ENCODE peak calls at places on chromosome 22, in nine cellular contexts. H is stimulated activated CD8-positive, alpha-beta memory T cell treated with anti-CD3 and anti-CD28 coated beads, Interleukin-15, amount 100 ng/mL, for 4 hours; P is transverse colon; Q is effector memory CD8-positive, alpha-beta T cell; E is putamen; Y is central memory CD8-positive, alpha-beta T cell; J is stimulated activated CD4-positive, alpha-beta T cell treated with anti-CD3 and anti-CD28 coated beads, TNF-alpha, amount 100 ng/mL, for 24 hours; V is activated CD4-positive, CD25-positive, alpha-beta regulatory T cell; B is WERI-Rb-1. I is an unnamed sample.

GRCh38 chr22:31107206-31108118 is at the start of gene SELENOM:
- DNase-seq in H (peak; percentile 70), P (peak; percentile 98), Q (peak; percentile 77), E (peak; percentile 92), Y (peak; percentile 70), J (peak; percentile 71), V (peak; percentile 82), B (peak; percentile 84), I (peak; percentile 99)

GRCh38 chr22:37898441-37899181 is 7.5 kb upstream of the MICALL1 start:
- DNase-seq in H (no peak), P (no peak), Q (no peak), E (peak; percentile 79), Y (no peak), J (no peak), V (no peak), B (no peak), I (peak; percentile 88)

GRCh38 chr22:25076281-25076680 is 123.4 kb upstream of the CRYBB3 start:
- DNase-seq in H (peak; percentile 40), P (no peak), Q (peak; percentile 42), E (no peak), Y (peak; percentile 33), J (no peak), V (no peak), B (peak; percentile 56), I (no peak)

GRCh38 chr22:22342697-22343602 is 98.4 kb downstream of the VPREB1 start:
- DNase-seq in H (peak; percentile 36), P (peak; percentile 86), Q (peak; percentile 64), E (no peak), Y (peak; percentile 26), J (peak; percentile 43), V (peak; percentile 43), B (peak; percentile 87), I (peak; percentile 90)

GRCh38 chr22:30370681-30371080 is 13.9 kb downstream of the CCDC157 start:
- DNase-seq in H (no peak), P (no peak), Q (no peak), E (no peak), Y (no peak), J (no peak), V (no peak), B (no peak), I (no peak)

GRCh38 chr22:45731041-45731797 is 59.6 kb downstream of the ATXN10 start:
- DNase-seq in H (no peak), P (peak; percentile 16), Q (no peak), E (no peak), Y (no peak), J (no peak), V (no peak), B (no peak), I (no peak)

GRCh38 chr22:50441428-50441993 is 33.3 kb downstream of the SBF1 start:
- DNase-seq in H (no peak), P (no peak), Q (no peak), E (no peak), Y (no peak), J (no peak), V (no peak), B (no peak), I (peak; percentile 17)

GRCh38 chr22:27151407-27151806 is 494.0 kb downstream of the MIAT start:
- DNase-seq in H (no peak), P (no peak), Q (no peak), E (no peak), Y (no peak), J (no peak), V (no peak), B (peak; percentile 17), I (no peak)

GRCh38 chr22:36369004-36369921 is 18.5 kb downstream of the MYH9 start:
- DNase-seq in H (peak; percentile 63), P (no peak), Q (no peak), E (no peak), Y (no peak), J (no peak), V (no peak), B (no peak), I (peak; percentile 16)

GRCh38 chr22:35014812-35015211 is 51.1 kb upstream of the ISX start:
- DNase-seq in H (no peak), P (no peak), Q (no peak), E (no peak), Y (no peak), J (no peak), V (no peak), B (no peak), I (no peak)

GRCh38 chr22:47367993-47368945 is 605.8 kb downstream of the TBC1D22A start:
- DNase-seq in H (no peak), P (no peak), Q (no peak), E (no peak), Y (no peak), J (no peak), V (no peak), B (peak; percentile 3), I (no peak)

GRCh38 chr22:43159484-43160178 is 8.3 kb downstream of the TSPO start:
- DNase-seq in H (no peak), P (peak; percentile 92), Q (no peak), E (no peak), Y (no peak), J (no peak), V (no peak), B (peak; percentile 30), I (peak; percentile 62)

GRCh38 chr22:42431401-42432019 is 693 bp downstream of the NFAM1 start:
- DNase-seq in H (no peak), P (no peak), Q (no peak), E (no peak), Y (no peak), J (no peak), V (no peak), B (no peak), I (no peak)

GRCh38 chr22:19723165-19723989 is at the start of gene GP1BB:
- DNase-seq in H (no peak), P (peak; percentile 37), Q (no peak), E (no peak), Y (no peak), J (no peak), V (no peak), B (no peak), I (peak; percentile 43)

GRCh38 chr22:50272103-50272782 is 2.1 kb upstream of the MAPK11 start:
- DNase-seq in H (no peak), P (no peak), Q (no peak), E (no peak), Y (no peak), J (no peak), V (no peak), B (peak; percentile 35), I (no peak)

GRCh38 chr22:37162221-37163095 is 12.7 kb upstream of the IL2RB start:
- DNase-seq in H (peak; percentile 68), P (peak; percentile 49), Q (peak; percentile 78), E (no peak), Y (peak; percentile 73), J (peak; percentile 76), V (peak; percentile 53), B (no peak), I (no peak)

GRCh38 chr22:37197451-37198289 is 9.6 kb upstream of the C1QTNF6 start:
- DNase-seq in H (no peak), P (peak; percentile 72), Q (no peak), E (no peak), Y (no peak), J (no peak), V (no peak), B (no peak), I (peak; percentile 58)

GRCh38 chr22:40463727-40464126 is 93.3 kb downstream of the SGSM3 start:
- DNase-seq in H (no peak), P (no peak), Q (no peak), E (no peak), Y (no peak), J (no peak), V (no peak), B (no peak), I (no peak)

GRCh38 chr22:45200862-45201511 is 37.3 kb downstream of the NUP50 start:
- DNase-seq in H (no peak), P (no peak), Q (no peak), E (no peak), Y (no peak), J (no peak), V (no peak), B (no peak), I (no peak)

GRCh38 chr22:23192133-23192532 is 11.8 kb downstream of the BCR start:
- DNase-seq in H (no peak), P (no peak), Q (no peak), E (no peak), Y (no peak), J (no peak), V (no peak), B (peak; percentile 95), I (peak; percentile 78)

GRCh38 chr22:17866621-17867020 is 92.4 kb upstream of the BID start:
- DNase-seq in H (no peak), P (no peak), Q (no peak), E (peak; percentile 58), Y (no peak), J (no peak), V (no peak), B (no peak), I (no peak)

GRCh38 chr22:20783844-20784723 is 10.2 kb downstream of the SERPIND1 start:
- DNase-seq in H (no peak), P (peak; percentile 31), Q (peak; percentile 45), E (peak; percentile 43), Y (no peak), J (peak; percentile 13), V (peak; percentile 9), B (peak; percentile 58), I (peak; percentile 57)

GRCh38 chr22:20155330-20156041 is 4.6 kb upstream of the CCDC188 start:
- DNase-seq in H (no peak), P (no peak), Q (no peak), E (peak; percentile 71), Y (no peak), J (no peak), V (no peak), B (no peak), I (peak; percentile 38)

GRCh38 chr22:36160499-36160942 is at the start of gene APOL3:
- DNase-seq in H (no peak), P (peak; percentile 79), Q (peak; percentile 53), E (no peak), Y (peak; percentile 37), J (no peak), V (peak; percentile 16), B (no peak), I (peak; percentile 71)

GRCh38 chr22:28808716-28809355 is 8.5 kb upstream of the XBP1 start:
- DNase-seq in H (no peak), P (no peak), Q (no peak), E (no peak), Y (no peak), J (no peak), V (no peak), B (no peak), I (no peak)

GRCh38 chr22:49263101-49263500 is 564.6 kb downstream of the BRD1 start:
- DNase-seq in H (no peak), P (no peak), Q (no peak), E (no peak), Y (no peak), J (no peak), V (no peak), B (no peak), I (no peak)

GRCh38 chr22:49847751-49848689 is 5.6 kb upstream of the ZBED4 start:
- DNase-seq in H (no peak), P (peak; percentile 37), Q (no peak), E (no peak), Y (no peak), J (no peak), V (no peak), B (no peak), I (no peak)

GRCh38 chr22:36818010-36818642 is 1.3 kb upstream of the PVALB start:
- DNase-seq in H (no peak), P (no peak), Q (no peak), E (no peak), Y (no peak), J (no peak), V (no peak), B (peak; percentile 54), I (no peak)

I was measured in body of pancreas.